ENCODE peak calls at places on chromosomes 13 and 19, in four cellular contexts. Z is HCT116, M is H1, P is HepG2. Q is an unnamed sample. For H3K4me1, the result is how much of the 10 kb centered on the place peaks cover.

GRCh38 chr19:14320253-14320652 is 61.0 kb upstream of the ADGRE5 start:
- DNase-seq in Z (no peak), M (no peak), P (no peak), Q (no peak)

GRCh38 chr13:26727633-26728032 is 33.0 kb downstream of the GPR12 start:
- DNase-seq in Z (no peak), M (no peak), P (no peak), Q (no peak)

GRCh38 chr13:97499181-97499580 is 65.2 kb downstream of the RAP2A start:
- DNase-seq in Z (no peak), M (no peak), P (no peak), Q (no peak)

GRCh38 chr19:41880329-41880708 is 2.7 kb upstream of the ARHGEF1 start:
- DNase-seq in Z (no peak), M (no peak), P (no peak), Q (no peak)

GRCh38 chr13:39892731-39893293 is 237.3 kb downstream of the COG6 start:
- DNase-seq in Z (no peak), M (no peak), P (no peak), Q (no peak)

GRCh38 chr19:9075064-9075964 is 11.5 kb upstream of the OR1M1 start:
- DNase-seq in Z (peak), M (peak), P (peak), Q (peak)

GRCh38 chr19:4676955-4677731 is 7.0 kb upstream of the MYDGF start:
- DNase-seq in Z (peak), M (peak), P (peak), Q (peak)

GRCh38 chr13:73835138-73835721 is 299.0 kb downstream of the KLF12 start:
- DNase-seq in Z (peak), M (no peak), P (peak), Q (peak)

GRCh38 chr13:99335087-99335486 is 27.9 kb upstream of the GPR183 start:
- DNase-seq in Z (no peak), M (no peak), P (no peak), Q (no peak)
- H3K9ac ChIP-seq in Z (no peak), M (no peak), P (no peak), Q (no peak)

DNA sequence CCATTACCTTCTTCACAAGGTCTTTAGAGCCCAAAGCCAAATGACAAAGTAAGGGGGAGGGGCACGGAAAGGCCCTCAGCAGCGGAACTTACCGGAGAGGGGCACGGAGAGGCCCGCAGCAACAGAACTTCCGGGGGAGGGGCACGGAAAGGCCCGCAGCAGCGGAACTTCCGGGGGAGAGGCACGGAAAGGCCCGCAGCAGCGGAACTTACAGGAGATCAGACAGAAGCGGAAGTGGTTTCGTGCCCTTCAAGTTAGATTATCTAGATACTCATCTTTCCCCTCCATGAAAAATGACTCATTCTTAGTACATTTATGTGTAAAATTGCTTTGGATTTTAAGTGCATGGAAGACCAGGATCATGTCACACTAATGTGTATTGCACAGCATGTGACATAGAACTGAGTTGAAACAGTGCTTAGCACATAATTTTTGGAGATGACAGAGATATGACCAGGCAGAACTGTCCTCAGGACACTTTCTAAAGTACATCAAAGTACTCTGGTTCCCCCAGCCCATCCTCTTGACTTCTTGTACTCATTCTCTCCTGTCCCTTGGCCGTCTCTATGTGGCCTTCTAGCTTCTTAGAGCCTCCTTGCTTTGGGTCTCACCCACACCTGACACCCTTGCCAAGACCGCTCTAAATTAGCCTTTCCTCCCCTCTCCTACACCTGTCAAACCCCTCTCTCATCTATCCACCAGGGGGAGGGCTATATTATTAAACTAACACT is 25.7 kb upstream of the TPTE2 start:
- DNase-seq in Z (no peak), M (no peak), P (peak), Q (no peak)
- TF ChIP-seq ZNF274 in Z (no peak), M (no peak), P (no peak), Q (no peak)

DNA sequence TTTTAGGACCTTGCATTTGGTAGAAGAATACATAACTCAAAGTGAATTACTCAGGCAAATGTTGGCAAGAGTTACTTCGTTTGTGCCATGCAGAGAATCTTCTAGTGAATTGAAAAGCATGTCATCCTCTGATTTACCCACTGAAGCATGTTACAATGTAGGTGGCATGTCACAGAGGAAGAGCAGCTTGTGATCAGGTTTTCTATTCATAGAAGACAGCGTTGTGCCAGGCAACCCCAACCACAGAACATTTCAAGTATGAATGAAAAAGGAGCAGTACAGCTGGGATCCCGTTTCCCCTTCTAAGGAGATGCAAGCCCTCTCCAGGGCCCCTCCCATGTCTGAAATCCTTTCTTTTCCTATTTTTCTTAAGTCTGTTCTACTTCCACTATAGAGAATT is 6.0 kb upstream of the KATNAL1 start:
- DNase-seq in Z (no peak), M (no peak), P (no peak), Q (no peak)
- H3K4me1 ChIP-seq in Z (under half), M (under half), P (under half), Q (under half)

GRCh38 chr19:16830679-16831078 is 1.5 kb downstream of the SIN3B start:
- DNase-seq in Z (no peak), M (no peak), P (no peak), Q (no peak)

GRCh38 chr19:16836115-16836905 is 7.1 kb downstream of the SIN3B start:
- DNase-seq in Z (no peak), M (no peak), P (no peak), Q (no peak)

GRCh38 chr19:16836906-16837362 is 7.7 kb downstream of the SIN3B start:
- DNase-seq in Z (no peak), M (no peak), P (no peak), Q (no peak)

GRCh38 chr19:16831531-16831930 is 2.3 kb downstream of the SIN3B start:
- DNase-seq in Z (no peak), M (no peak), P (no peak), Q (no peak)

GRCh38 chr19:16834747-16835146 is 5.5 kb downstream of the SIN3B start:
- DNase-seq in Z (no peak), M (no peak), P (no peak), Q (no peak)
- H3K9ac ChIP-seq in Z (no peak), M (no peak), P (no peak), Q (no peak)

DNA sequence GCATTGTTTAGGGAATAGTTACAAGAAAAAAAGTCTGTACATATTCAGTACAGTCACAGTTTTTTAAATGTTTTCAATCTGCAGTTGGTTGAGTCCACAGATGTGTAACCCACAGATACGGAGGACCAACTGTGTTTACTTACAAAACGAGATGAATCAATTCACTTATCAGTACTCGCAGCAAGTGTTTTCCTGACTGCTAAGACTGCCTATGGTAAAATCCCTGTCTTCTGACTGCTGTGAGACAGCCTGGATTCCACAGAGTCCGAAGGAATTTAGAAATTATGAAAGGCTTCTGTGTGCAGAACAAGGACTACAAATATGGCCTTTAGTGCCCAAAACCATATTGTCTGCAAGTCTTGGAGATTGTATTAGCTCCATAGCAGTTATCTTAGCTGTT is 45.7 kb upstream of the C1QTNF9 start:
- DNase-seq in Z (no peak), M (no peak), P (peak), Q (no peak)
- TF ChIP-seq ZNF274 in Z (no peak), M (no peak), P (no peak), Q (no peak)

GRCh38 chr19:47778089-47778953 is at the start of gene SELENOW:
- DNase-seq in Z (peak), M (peak), P (peak), Q (peak)
- H3K4me1 ChIP-seq in Z (under half), M (under half), P (under half), Q (under half)

DNA sequence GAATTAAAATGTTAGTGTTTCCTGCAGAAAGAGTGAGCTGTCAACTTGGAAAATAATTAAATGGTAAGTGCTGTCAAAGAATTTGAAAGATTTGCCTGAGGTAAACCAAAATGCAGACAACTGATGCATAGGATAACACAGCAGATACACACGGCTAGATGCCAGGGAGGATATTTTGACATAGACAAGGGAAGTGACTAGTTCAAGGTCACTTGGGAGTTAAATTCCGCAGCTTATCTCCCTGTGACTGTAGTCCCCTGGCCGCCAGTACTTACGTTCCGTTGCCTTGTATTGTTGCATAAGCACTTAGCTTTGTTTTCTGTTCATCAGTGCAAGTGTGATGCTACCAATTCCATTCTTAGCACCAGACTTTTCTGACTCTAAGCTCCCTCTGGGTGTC is 247.3 kb upstream of the MAB21L1 start:
- DNase-seq in Z (no peak), M (no peak), P (peak), Q (no peak)
- H3K9ac ChIP-seq in Z (no peak), M (no peak), P (no peak), Q (no peak)

Q was measured in NT2/D1.